ENCODE peak calls at places on chromosomes 6 and 20, in six cellular contexts. W is HepG2, P is GM12878, E is WTC11, O is H1, G is K562. D is an unnamed sample.

GRCh38 chr6:29763491-29764289 is 40.5 kb downstream of the HLA-F start:
- DNase-seq in W (no peak), O (no peak), E (no peak), P (no peak), G (no peak), D (no peak)

GRCh38 chr6:53837875-53838806 is 43.3 kb downstream of the LRRC1 start:
- DNase-seq in O (no peak), W (no peak), E (no peak), G (no peak), P (no peak), D (no peak)

GRCh38 chr6:17584241-17584803 is 15.8 kb upstream of the FAM8A1 start:
- DNase-seq in O (no peak), E (no peak), W (peak), G (peak), P (no peak), D (peak)

GRCh38 chr6:23600118-23600517 is 525.9 kb upstream of the NRSN1 start:
- DNase-seq in G (no peak), E (no peak), W (no peak), P (no peak), O (no peak), D (no peak)

GRCh38 chr6:52201046-52201445 is 14.9 kb downstream of the IL17A start:
- DNase-seq in P (no peak), G (no peak), E (no peak), W (no peak), O (no peak), D (no peak)

GRCh38 chr20:16719421-16719820 is 10.4 kb upstream of the SNRPB2 start:
- DNase-seq in E (no peak), O (no peak), P (no peak), W (no peak), G (no peak), D (no peak)

GRCh38 chr6:17585766-17586502 is 14.2 kb upstream of the FAM8A1 start:
- DNase-seq in O (no peak), P (no peak), E (peak), G (peak), W (peak), D (peak)

GRCh38 chr6:15247214-15247749 is 1.4 kb downstream of the JARID2 start:
- DNase-seq in G (no peak), E (no peak), P (no peak), W (no peak), O (no peak), D (no peak)

DNA sequence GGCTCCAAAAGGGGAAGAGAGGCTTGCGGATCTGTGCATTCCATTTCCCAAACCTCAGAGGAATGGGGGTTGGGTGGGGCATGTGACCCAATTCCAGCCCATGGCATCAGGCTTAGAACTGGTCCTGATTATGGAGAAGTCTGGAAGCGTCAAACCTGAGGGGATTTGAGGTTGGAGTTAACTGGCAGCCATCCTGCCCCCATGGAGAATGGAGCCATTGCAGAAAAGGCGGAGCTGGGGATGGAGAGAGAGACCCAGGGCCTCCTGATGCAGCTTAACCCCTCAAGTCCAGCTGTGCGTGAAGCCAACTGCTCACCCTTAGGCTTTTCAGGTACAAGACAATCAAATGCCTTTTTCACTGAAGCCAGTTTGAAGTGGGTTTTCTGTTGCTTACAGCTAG is 9.9 kb upstream of the SDCBP2 start:
- DNase-seq in O (peak), W (no peak), G (no peak), E (no peak), P (no peak), D (no peak)
- TF ChIP-seq SP1 in O (no peak), W (no peak), G (no peak), E (no peak), P (no peak), D (no peak)

DNA sequence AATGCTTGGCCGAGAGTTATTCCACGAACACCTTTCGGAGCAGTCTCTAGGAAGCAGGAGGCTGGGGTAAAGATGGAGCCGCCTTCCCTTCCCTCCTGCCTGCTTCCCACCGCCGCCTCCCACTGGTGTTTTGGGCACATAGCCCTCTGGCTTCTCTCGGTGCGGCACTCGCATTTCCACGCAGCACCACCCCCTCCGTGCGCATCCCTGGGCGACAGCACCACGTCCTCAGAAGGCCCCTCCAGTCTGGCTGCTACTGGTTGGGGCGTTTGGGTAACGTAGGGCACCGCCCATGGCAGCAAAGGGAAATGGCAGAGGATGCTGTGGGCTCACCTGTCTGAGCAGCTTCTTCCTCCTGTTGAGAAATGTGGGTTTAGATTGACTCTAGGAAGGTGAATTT is 2.4 kb downstream of the COL20A1 start:
- DNase-seq in O (no peak), W (no peak), P (no peak), E (no peak), G (no peak), D (no peak)
- TF ChIP-seq CTCF in O (no peak), W (peak), P (no peak), E (no peak), G (no peak), D (peak)

GRCh38 chr6:85111481-85112001 is 338.3 kb upstream of the NT5E start:
- DNase-seq in W (no peak), P (no peak), G (no peak), O (no peak), E (peak), D (no peak)
- TF ChIP-seq SP1 in W (no peak), P (no peak), G (no peak), O (no peak), E (no peak), D (no peak)

GRCh38 chr6:43977404-43978111 is 149.7 kb downstream of the MRPL14 start:
- DNase-seq in E (no peak), W (no peak), P (peak), G (no peak), O (peak), D (no peak)
- TF ChIP-seq CTCF in E (no peak), W (no peak), P (peak), G (peak), O (no peak), D (peak)

GRCh38 chr6:91613481-91613880 is 1026.6 kb upstream of the MAP3K7 start:
- DNase-seq in O (no peak), W (no peak), E (no peak), P (no peak), G (no peak), D (no peak)
- TF ChIP-seq SP1 in O (no peak), W (no peak), E (no peak), P (no peak), G (no peak), D (no peak)